ENCODE peak calls at places on chromosomes 7 and 10, in five cellular contexts. T is prostate gland, M is esophagus squamous epithelium, A is IMR-90, U is tibial nerve. S is an unnamed sample.

GRCh38 chr7:85489498-85489897 is 302.6 kb upstream of the SEMA3D start:
- DNase-seq in T (no peak), M (no peak), A (peak; percentile 95), U (no peak), S (no peak)

GRCh38 chr10:46028584-46029570 is 1.5 kb downstream of the NCOA4 start:
- DNase-seq in T (no peak), M (no peak), A (peak; percentile 81), U (peak; percentile 18), S (no peak)

GRCh38 chr7:158777793-158778192 is 51.5 kb downstream of the ESYT2 start:
- DNase-seq in T (no peak), M (no peak), A (no peak), U (no peak), S (no peak)

GRCh38 chr10:103661198-103661950 is 167.9 kb downstream of the NEURL1 start:
- DNase-seq in T (peak; percentile 83), M (no peak), A (peak; percentile 94), U (peak; percentile 88), S (peak; percentile 97)

GRCh38 chr10:61023053-61023452 is 79.1 kb upstream of the RHOBTB1 start:
- DNase-seq in T (no peak), M (no peak), A (no peak), U (no peak), S (no peak)

GRCh38 chr10:26723016-26723415 is 25.5 kb downstream of the PDSS1 start:
- DNase-seq in T (no peak), M (no peak), A (no peak), U (no peak), S (no peak)

GRCh38 chr7:11427686-11428273 is 404.2 kb downstream of the THSD7A start:
- DNase-seq in T (peak; percentile 24), M (no peak), A (peak; percentile 56), U (peak; percentile 23), S (no peak)

GRCh38 chr7:90411510-90411909 is 8.2 kb downstream of the CLDN12 start:
- DNase-seq in T (no peak), M (no peak), A (peak; percentile 17), U (no peak), S (no peak)

GRCh38 chr10:58264780-58265179 is 2.9 kb downstream of the IPMK start:
- DNase-seq in T (no peak), M (no peak), A (no peak), U (no peak), S (no peak)

GRCh38 chr7:20784311-20785210 is 2.1 kb downstream of the SP8 start:
- DNase-seq in T (no peak), M (no peak), A (no peak), U (no peak), S (no peak)

GRCh38 chr7:82932516-82932915 is 230.2 kb downstream of the PCLO start:
- DNase-seq in T (no peak), M (no peak), A (no peak), U (no peak), S (no peak)

GRCh38 chr10:27240891-27241639 is 468 bp upstream of the ACBD5 start:
- DNase-seq in T (peak; percentile 21), M (no peak), A (no peak), U (no peak), S (no peak)

GRCh38 chr7:129609666-129610065 is 1.9 kb upstream of the NRF1 start:
- DNase-seq in T (no peak), M (no peak), A (no peak), U (no peak), S (no peak)

GRCh38 chr7:91787923-91788322 is 92.6 kb downstream of the MTERF1 start:
- DNase-seq in T (no peak), M (no peak), A (no peak), U (no peak), S (no peak)

GRCh38 chr10:494149-494542 is 195.3 kb downstream of the DIP2C start:
- DNase-seq in T (no peak), M (no peak), A (no peak), U (no peak), S (no peak)

GRCh38 chr10:18097524-18097923 is 42.7 kb upstream of the CACNB2 start:
- DNase-seq in T (no peak), M (no peak), A (peak; percentile 49), U (no peak), S (no peak)

GRCh38 chr7:99505324-99505662 is 831 bp downstream of the ZKSCAN5 start:
- DNase-seq in T (no peak), M (no peak), A (no peak), U (no peak), S (no peak)

GRCh38 chr10:116201011-116201410 is 72.0 kb downstream of the GFRA1 start:
- DNase-seq in T (no peak), M (no peak), A (peak; percentile 54), U (no peak), S (no peak)

GRCh38 chr7:121499526-121500123 is 103.5 kb upstream of the FAM3C start:
- DNase-seq in T (no peak), M (no peak), A (no peak), U (no peak), S (no peak)

GRCh38 chr10:17368708-17369272 is 85.6 kb downstream of the ST8SIA6 start:
- DNase-seq in T (no peak), M (no peak), A (no peak), U (no peak), S (no peak)

GRCh38 chr10:95416973-95417372 is 126.2 kb upstream of the PDLIM1 start:
- DNase-seq in T (no peak), M (no peak), A (no peak), U (peak; percentile 53), S (no peak)

GRCh38 chr7:140081774-140082425 is 19.1 kb upstream of the PARP12 start:
- DNase-seq in T (no peak), M (no peak), A (no peak), U (no peak), S (no peak)

GRCh38 chr10:9635691-9636090 is 1382.0 kb upstream of the CELF2 start:
- DNase-seq in T (no peak), M (no peak), A (peak; percentile 94), U (no peak), S (no peak)

GRCh38 chr10:73253226-73253557 is 748 bp upstream of the MRPS16 start:
- DNase-seq in T (no peak), M (no peak), A (no peak), U (no peak), S (no peak)

GRCh38 chr7:1460757-1461639 is 1.7 kb upstream of the MICALL2 start:
- DNase-seq in T (peak; percentile 29), M (no peak), A (peak; percentile 34), U (peak; percentile 45), S (peak; percentile 61)

GRCh38 chr10:83724471-83725241 is 414.7 kb upstream of the GHITM start:
- DNase-seq in T (no peak), M (no peak), A (no peak), U (no peak), S (no peak)

GRCh38 chr10:18539335-18539734 is 112.1 kb downstream of the NSUN6 start:
- DNase-seq in T (no peak), M (no peak), A (no peak), U (no peak), S (no peak)

GRCh38 chr10:132546567-132547420 is 9.2 kb downstream of the INPP5A start:
- DNase-seq in T (no peak), M (no peak), A (no peak), U (no peak), S (peak; percentile 26)

GRCh38 chr7:6271091-6271658 is 1.2 kb downstream of the CYTH3 start:
- DNase-seq in T (no peak), M (no peak), A (peak; percentile 39), U (peak; percentile 56), S (peak; percentile 38)

GRCh38 chr7:93055543-93056107 is 62.2 kb downstream of the SAMD9 start:
- DNase-seq in T (no peak), M (no peak), A (peak; percentile 62), U (no peak), S (no peak)

GRCh38 chr7:120160166-120160565 is 112.8 kb upstream of the KCND2 start:
- DNase-seq in T (no peak), M (no peak), A (no peak), U (no peak), S (no peak)
- TF ChIP-seq POLR2A in T (no peak), M (no peak), A (no peak), U (no peak), S (no peak)

GRCh38 chr10:31013331-31013730 is 18.3 kb downstream of the ZNF438 start:
- DNase-seq in T (no peak), M (no peak), A (no peak), U (no peak), S (no peak)
- TF ChIP-seq POLR2A in T (no peak), M (no peak), A (no peak), U (no peak), S (no peak)

DNA sequence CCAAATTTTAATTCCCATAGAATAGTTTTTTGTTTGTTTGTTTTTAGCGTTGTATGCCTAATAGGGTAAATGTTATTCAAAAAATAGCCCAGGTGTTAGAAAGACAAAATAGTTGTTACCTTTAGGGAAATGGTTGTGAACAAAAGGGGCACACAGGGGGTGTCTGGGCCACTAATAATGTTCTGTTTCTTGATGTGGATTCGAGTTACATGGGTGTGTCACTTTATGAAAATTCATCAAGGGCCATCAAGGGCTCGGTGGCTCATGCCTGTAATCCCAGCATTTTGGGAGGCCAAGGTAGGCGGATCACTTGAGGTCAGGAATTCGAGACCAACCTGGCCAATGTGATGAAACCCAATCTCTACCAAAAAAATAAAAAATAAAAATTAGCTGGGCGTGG is 531.8 kb upstream of the C7orf33 start:
- DNase-seq in T (no peak), M (no peak), A (no peak), U (no peak), S (no peak)
- TF ChIP-seq POLR2A in T (no peak), M (no peak), A (no peak), U (no peak), S (no peak)

DNA sequence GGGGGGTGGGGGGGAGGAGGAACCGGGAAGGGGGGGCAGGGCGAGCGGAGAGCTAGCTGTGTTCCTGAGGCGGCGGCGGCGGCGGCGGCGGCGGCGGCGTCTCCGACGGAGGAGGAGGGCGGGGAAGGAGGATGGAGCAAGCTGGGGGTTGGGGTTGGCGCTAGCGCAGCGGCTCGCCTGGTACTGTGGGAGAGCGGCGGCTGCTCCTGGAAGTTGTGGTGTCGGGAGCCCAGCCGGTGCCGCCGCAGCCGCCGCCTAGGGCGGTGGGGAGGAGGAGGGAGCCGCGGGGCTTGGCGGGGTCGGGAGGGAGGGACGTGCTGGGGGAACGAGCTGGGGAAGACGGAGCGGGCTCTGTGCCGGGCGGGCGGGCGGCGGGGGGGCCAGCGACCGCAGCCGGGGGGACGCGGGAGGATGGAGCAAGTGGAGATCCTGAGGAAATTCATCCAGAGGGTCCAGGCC is at the start of gene PTPN12:
- DNase-seq in T (peak; percentile 63), M (no peak), A (no peak), U (no peak), S (peak; percentile 76)
- TF ChIP-seq POLR2A in T (no peak), M (no peak), A (no peak), U (no peak), S (no peak)

S was measured in uterus.